ENCODE peak calls at places on chromosomes 16 and 17, in eight cellular contexts. M, G, N, I, W, Z, E and C are unnamed samples.

GRCh38 chr17:68595496-68595895 is 5.7 kb downstream of the FAM20A start:
- DNase-seq in N (no peak), M (no peak), W (no peak), Z (no peak), I (no peak), E (no peak), G (peak; percentile 67), C (no peak)

GRCh38 chr16:21656795-21657768 is 4.7 kb upstream of the IGSF6 start:
- DNase-seq in I (peak; percentile 63), N (peak; percentile 74), W (peak; percentile 72), M (peak; percentile 57), Z (peak; percentile 58), E (peak; percentile 40), G (peak; percentile 63), C (no peak)

GRCh38 chr17:66123163-66123562 is 68.8 kb downstream of the CEP112 start:
- DNase-seq in M (no peak), I (no peak), N (peak; percentile 17), E (no peak), G (peak; percentile 35), W (peak; percentile 5), Z (no peak), C (no peak)

GRCh38 chr16:49811630-49812334 is 44.1 kb downstream of the ZNF423 start:
- DNase-seq in I (no peak), N (no peak), W (no peak), M (no peak), E (no peak), G (no peak), Z (no peak), C (no peak)

GRCh38 chr17:82097187-82097918 is 683 bp downstream of the FASN start:
- DNase-seq in E (no peak), I (peak; percentile 42), W (no peak), M (peak; percentile 50), Z (no peak), N (peak; percentile 65), G (peak; percentile 63), C (no peak)

GRCh38 chr16:66900721-66901441 is 17.8 kb downstream of the CDH16 start:
- DNase-seq in Z (no peak), M (no peak), E (no peak), G (no peak), W (no peak), N (no peak), I (no peak), C (no peak)

GRCh38 chr16:85708338-85708737 is 19.6 kb upstream of the GINS2 start:
- DNase-seq in I (no peak), E (no peak), M (no peak), N (no peak), G (no peak), Z (no peak), W (no peak), C (no peak)

GRCh38 chr17:67024736-67025135 is 19.6 kb upstream of the CACNG1 start:
- DNase-seq in G (no peak), W (no peak), E (no peak), M (no peak), I (no peak), N (no peak), Z (no peak), C (no peak)

GRCh38 chr16:1647904-1648303 is 30.2 kb upstream of the JPT2 start:
- DNase-seq in Z (no peak), N (no peak), G (no peak), W (no peak), I (no peak), M (no peak), E (no peak), C (no peak)

GRCh38 chr16:49491736-49492089 is 118.1 kb downstream of the C16orf78 start:
- DNase-seq in Z (no peak), N (no peak), G (no peak), M (no peak), I (peak; percentile 21), E (no peak), W (peak; percentile 23), C (no peak)

GRCh38 chr16:50265716-50266336 is 525 bp upstream of the ADCY7 start:
- DNase-seq in W (no peak), I (no peak), Z (no peak), G (no peak), N (no peak), E (no peak), M (no peak), C (no peak)

GRCh38 chr16:50351116-50351515 is 17.7 kb downstream of the BRD7 start:
- DNase-seq in E (no peak), G (no peak), N (no peak), M (no peak), W (peak; percentile 26), Z (no peak), I (no peak), C (no peak)

GRCh38 chr17:28574536-28574935 is 2.2 kb downstream of the ALDOC start:
- DNase-seq in E (no peak), I (no peak), Z (no peak), G (no peak), N (no peak), W (no peak), M (no peak), C (no peak)

GRCh38 chr16:78584991-78585390 is 485.5 kb downstream of the WWOX start:
- DNase-seq in G (no peak), M (no peak), W (no peak), N (no peak), I (no peak), E (no peak), Z (no peak), C (no peak)

GRCh38 chr17:20063665-20064648 is 54.8 kb downstream of the SPECC1 start:
- DNase-seq in N (peak; percentile 93), G (peak; percentile 95), I (no peak), M (peak; percentile 39), Z (no peak), W (peak; percentile 73), E (no peak), C (no peak)

GRCh38 chr16:70703041-70703834 is 17.4 kb upstream of the MTSS2 start:
- DNase-seq in I (peak; percentile 38), M (no peak), W (peak; percentile 65), G (peak; percentile 98), Z (no peak), N (peak; percentile 48), E (no peak), C (no peak)

GRCh38 chr17:37506678-37507077 is 17.0 kb downstream of the DUSP14 start:
- DNase-seq in W (peak; percentile 36), G (no peak), N (peak; percentile 43), M (no peak), E (no peak), Z (peak; percentile 12), I (peak; percentile 52), C (no peak)

GRCh38 chr17:59355695-59356323 is 24.4 kb downstream of the YPEL2 start:
- DNase-seq in G (peak; percentile 72), M (no peak), Z (no peak), I (no peak), W (no peak), N (no peak), E (no peak), C (no peak)

GRCh38 chr17:74862108-74862901 is 2.6 kb upstream of the GRIN2C start:
- DNase-seq in I (peak; percentile 75), N (peak; percentile 45), Z (peak; percentile 69), G (peak; percentile 36), M (peak; percentile 74), W (peak; percentile 73), E (peak; percentile 30), C (no peak)

GRCh38 chr16:80318107-80318506 is 222.7 kb upstream of the DYNLRB2 start:
- DNase-seq in E (no peak), G (no peak), N (no peak), W (no peak), Z (no peak), I (no peak), M (no peak), C (no peak)

GRCh38 chr17:46770818-46771600 is 47.5 kb downstream of the WNT3 start:
- DNase-seq in I (peak; percentile 69), Z (peak; percentile 33), N (peak; percentile 30), G (peak; percentile 37), M (peak; percentile 54), W (peak; percentile 45), E (no peak), C (no peak)

GRCh38 chr16:69315486-69316311 is 4.5 kb downstream of the VPS4A start:
- DNase-seq in N (no peak), Z (no peak), I (no peak), W (no peak), G (no peak), M (no peak), E (no peak), C (no peak)

GRCh38 chr17:290121-290521 is 62.5 kb downstream of the RPH3AL start:
- DNase-seq in W (no peak), I (no peak), E (no peak), Z (no peak), M (no peak), G (no peak), N (no peak), C (no peak)

GRCh38 chr17:80361495-80362220 is 53.3 kb upstream of the ENDOV start:
- DNase-seq in E (no peak), W (peak; percentile 55), I (peak; percentile 48), G (no peak), N (peak; percentile 32), Z (no peak), M (no peak), C (no peak)

GRCh38 chr17:70108166-70108565 is 33.1 kb downstream of the KCNJ16 start:
- DNase-seq in Z (no peak), M (no peak), W (no peak), G (no peak), E (no peak), I (no peak), N (no peak), C (no peak)

GRCh38 chr17:17818088-17818526 is 18.7 kb downstream of the SREBF1 start:
- DNase-seq in G (no peak), E (no peak), M (no peak), Z (no peak), I (peak; percentile 60), W (no peak), N (peak; percentile 34), C (no peak)